ENCODE peak calls at places on chromosomes 7 and 10, in four cellular contexts. H, K, X and J are unnamed samples.
A peak's percentile ranks its signal among the peaks of the same experiment; 100 is the strongest.

GRCh38 chr10:89153086-89153485 is 54.0 kb downstream of the CH25H start:
- DNase-seq in H (no peak), K (no peak), X (no peak), J (no peak)

GRCh38 chr10:12631787-12632562 is 282.6 kb downstream of the CAMK1D start:
- DNase-seq in H (no peak), K (peak; percentile 46), X (no peak), J (no peak)

GRCh38 chr10:77877461-77878344 is 48.9 kb downstream of the DLG5 start:
- DNase-seq in H (peak; percentile 44), K (no peak), X (peak; percentile 91), J (no peak)

GRCh38 chr7:37916017-37916672 is 472 bp downstream of the SFRP4 start:
- DNase-seq in H (no peak), K (no peak), X (peak; percentile 66), J (peak; percentile 19)

GRCh38 chr10:100501423-100501822 is 18.2 kb downstream of the SEC31B start:
- DNase-seq in H (no peak), K (no peak), X (no peak), J (no peak)

GRCh38 chr7:110382736-110383135 is 708.2 kb upstream of the LRRN3 start:
- DNase-seq in H (no peak), K (no peak), X (no peak), J (no peak)

GRCh38 chr7:28228386-28228785 is 47.8 kb upstream of the JAZF1 start:
- DNase-seq in H (no peak), K (no peak), X (no peak), J (no peak)

GRCh38 chr7:139543801-139544603 is 20.5 kb downstream of the CLEC2L start:
- DNase-seq in H (no peak), K (no peak), X (no peak), J (no peak)

GRCh38 chr10:78588194-78588811 is 480.5 kb upstream of the ZMIZ1 start:
- DNase-seq in H (no peak), K (no peak), X (peak; percentile 76), J (no peak)

GRCh38 chr7:131076032-131076431 is 251.6 kb upstream of the MKLN1 start:
- DNase-seq in H (no peak), K (no peak), X (no peak), J (no peak)

GRCh38 chr10:77006836-77007511 is 630.6 kb downstream of the KCNMA1 start:
- DNase-seq in H (no peak), K (no peak), X (no peak), J (no peak)

GRCh38 chr10:85601526-85601925 is 765.1 kb downstream of the GRID1 start:
- DNase-seq in H (no peak), K (no peak), X (no peak), J (no peak)

GRCh38 chr10:42734537-42734936 is 48.1 kb upstream of the BMS1 start:
- DNase-seq in H (peak; percentile 39), K (no peak), X (no peak), J (no peak)

GRCh38 chr10:109665321-109665720 is 258.0 kb downstream of the XPNPEP1 start:
- DNase-seq in H (no peak), K (no peak), X (no peak), J (no peak)

GRCh38 chr10:84838851-84839250 is 510.5 kb downstream of the CCSER2 start:
- DNase-seq in H (no peak), K (no peak), X (no peak), J (no peak)

GRCh38 chr10:13922591-13922990 is 335.8 kb downstream of the PRPF18 start:
- DNase-seq in H (no peak), K (no peak), X (no peak), J (no peak)

GRCh38 chr7:148662646-148663045 is 36.1 kb upstream of the CUL1 start:
- DNase-seq in H (no peak), K (no peak), X (no peak), J (no peak)

GRCh38 chr10:43963379-43963778 is 314.7 kb upstream of the ZNF32 start:
- DNase-seq in H (no peak), K (no peak), X (no peak), J (no peak)

GRCh38 chr10:95277614-95278013 is 13.2 kb downstream of the PDLIM1 start:
- DNase-seq in H (no peak), K (no peak), X (no peak), J (no peak)

GRCh38 chr10:95278061-95278988 is 12.5 kb downstream of the PDLIM1 start:
- DNase-seq in H (no peak), K (no peak), X (peak; percentile 86), J (no peak)

GRCh38 chr10:95280637-95281036 is 10.2 kb downstream of the PDLIM1 start:
- DNase-seq in H (no peak), K (no peak), X (no peak), J (no peak)

GRCh38 chr10:95281206-95281605 is 9.6 kb downstream of the PDLIM1 start:
- DNase-seq in H (no peak), K (no peak), X (no peak), J (no peak)

GRCh38 chr10:95279042-95279820 is 11.6 kb downstream of the PDLIM1 start:
- DNase-seq in H (no peak), K (peak; percentile 46), X (no peak), J (no peak)
- H3K4me1 ChIP-seq in H (peaks cover 85% of the 10 kb centered on the region), K (peaks cover 92% of the 10 kb centered on the region), X (peaks cover 14% of the 10 kb centered on the region), J (peaks cover 34% of the 10 kb centered on the region)

DNA sequence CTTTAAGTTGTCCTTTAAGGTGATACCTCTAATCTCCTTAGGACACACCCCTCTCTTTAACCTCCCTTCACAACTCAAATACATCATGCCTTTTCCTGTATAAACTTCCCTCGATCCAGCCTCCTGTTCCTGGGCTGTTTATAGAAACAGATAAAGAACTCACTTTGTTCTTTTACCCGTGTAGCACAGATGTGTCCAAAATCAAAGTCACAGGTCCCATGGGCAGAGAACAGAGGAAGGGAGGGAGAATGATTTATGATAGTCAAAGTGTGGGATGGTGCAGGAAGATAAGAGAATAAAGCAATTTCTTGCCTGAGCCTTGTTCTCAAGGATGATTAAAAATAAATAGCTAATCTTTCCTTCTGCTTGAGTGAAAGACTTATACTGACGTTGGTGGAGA is 50.3 kb upstream of the CABCOCO1 start:
- DNase-seq in H (no peak), K (no peak), X (no peak), J (no peak)
- TF ChIP-seq EP300 in H (no peak), K (no peak), X (no peak), J (no peak)

GRCh38 chr7:50332241-50333176 is 28.0 kb downstream of the IKZF1 start:
- DNase-seq in H (no peak), K (no peak), X (no peak), J (no peak)

GRCh38 chr7:50331564-50332208 is 27.2 kb downstream of the IKZF1 start:
- DNase-seq in H (no peak), K (no peak), X (no peak), J (no peak)

GRCh38 chr7:50330701-50331100 is 26.2 kb downstream of the IKZF1 start:
- DNase-seq in H (no peak), K (no peak), X (no peak), J (no peak)

GRCh38 chr7:50329775-50330174 is 25.3 kb downstream of the IKZF1 start:
- DNase-seq in H (no peak), K (no peak), X (no peak), J (no peak)

DNA sequence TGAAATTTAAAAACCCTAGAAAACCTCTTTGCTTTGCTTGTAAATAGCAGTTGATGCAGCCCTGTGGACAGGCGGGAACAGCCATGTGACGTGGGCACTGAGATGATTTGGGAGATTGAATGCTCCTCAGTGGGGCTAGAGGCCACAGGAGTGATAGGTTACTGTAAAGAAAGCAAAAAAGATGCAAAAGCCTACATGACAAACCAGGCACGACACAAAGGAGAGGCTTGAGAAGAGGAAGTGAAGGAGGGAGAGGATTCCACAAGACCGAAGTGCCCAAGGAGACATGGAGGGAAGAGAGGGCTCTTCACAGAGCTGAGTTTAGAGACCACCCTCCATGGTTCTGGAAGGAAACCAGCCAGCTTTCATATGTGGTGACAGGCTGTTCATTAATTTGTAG is 25.7 kb downstream of the IKZF1 start:
- DNase-seq in H (no peak), K (no peak), X (no peak), J (no peak)
- H3K4me1 ChIP-seq in H (peaks cover 25% of the 10 kb centered on the region), K (no peaks in the 10 kb centered on the region), X (no peaks in the 10 kb centered on the region), J (no peaks in the 10 kb centered on the region)

DNA sequence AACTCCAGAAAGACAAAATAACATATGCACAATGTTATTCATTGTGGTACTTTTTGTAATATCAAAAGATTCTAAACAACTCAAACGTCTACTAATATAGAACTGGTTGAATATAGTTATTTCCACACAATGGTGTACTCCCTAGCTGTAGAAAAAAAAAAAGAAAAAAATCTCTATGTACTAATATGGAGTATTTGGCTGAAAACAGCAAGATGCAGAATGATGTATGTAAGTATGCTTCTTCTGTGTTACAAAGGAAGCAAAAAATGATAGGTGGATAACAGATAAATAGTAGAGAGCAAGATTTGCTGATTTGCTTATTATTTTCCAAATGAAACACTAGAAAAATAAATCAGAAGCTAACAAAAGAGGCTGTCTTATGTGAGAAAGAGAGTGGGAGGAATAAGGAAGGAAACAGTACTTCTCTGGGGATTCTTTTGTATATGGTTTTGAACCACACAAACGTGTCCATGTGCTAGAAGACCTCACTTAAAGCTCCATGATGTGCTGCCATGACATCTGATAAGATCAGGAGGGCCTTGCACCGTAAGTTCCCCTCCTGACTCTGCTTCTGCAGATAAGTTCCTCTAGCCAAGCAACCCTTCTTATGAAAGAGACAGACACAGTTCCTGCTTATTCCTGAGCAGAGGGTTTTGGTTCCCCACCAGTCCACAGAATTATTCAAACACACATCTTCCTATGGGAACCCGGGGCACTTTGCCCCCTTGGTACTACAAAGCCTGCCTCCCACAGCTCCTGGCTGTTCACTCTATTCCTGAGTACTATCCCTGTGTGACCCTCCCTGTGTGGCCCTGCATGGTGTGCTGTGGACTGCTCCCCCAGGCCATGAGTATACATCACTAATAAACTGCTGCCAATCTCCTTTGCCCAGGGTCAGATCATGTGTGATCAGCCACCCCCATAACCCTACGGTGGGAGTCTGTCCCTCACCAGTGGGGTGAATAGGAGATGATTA is 159.1 kb downstream of the CCDC71L start:
- DNase-seq in H (no peak), K (no peak), X (no peak), J (no peak)
- TF ChIP-seq EP300 in H (no peak), K (no peak), X (no peak), J (no peak)

GRCh38 chr10:11179231-11180105 is 161.8 kb downstream of the CELF2 start:
- DNase-seq in H (no peak), K (no peak), X (no peak), J (no peak)
- H3K4me1 ChIP-seq in H (peaks cover 76% of the 10 kb centered on the region), K (no peaks in the 10 kb centered on the region), X (peaks cover 16% of the 10 kb centered on the region), J (peaks cover 30% of the 10 kb centered on the region)

GRCh38 chr7:80826520-80827237 is 92.2 kb downstream of the SEMA3C start:
- DNase-seq in H (no peak), K (no peak), X (no peak), J (no peak)
- TF ChIP-seq EP300 in H (no peak), K (no peak), X (no peak), J (no peak)